ENCODE peak calls at places on chromosomes 11 and 22, in six cellular contexts. N is K562, S is upper lobe of left lung, M is HepG2, Q is A549, D is GM12878. G is an unnamed sample.
A peak's percentile ranks its signal among the peaks of the same experiment; 100 is the strongest.

GRCh38 chr11:3041699-3042098 is 15.5 kb downstream of the CARS1 start:
- ATAC-seq in N (no peak), S (no peak), M (no peak), Q (no peak), D (no peak), G (no peak)

GRCh38 chr11:64385953-64386704 is 27.2 kb downstream of the RPS6KA4 start:
- ATAC-seq in N (no peak), S (no peak), M (no peak), Q (no peak), D (no peak), G (no peak)

GRCh38 chr11:77124488-77124887 is 3.6 kb upstream of the MYO7A start:
- ATAC-seq in N (no peak), S (no peak), M (no peak), Q (no peak), D (no peak), G (no peak)

GRCh38 chr11:65883058-65883761 is 3.6 kb downstream of the CTSW start:
- ATAC-seq in N (no peak), S (no peak), M (no peak), Q (no peak), D (no peak), G (no peak)

GRCh38 chr11:38791346-38791961 is 2193.4 kb upstream of the RAG2 start:
- ATAC-seq in N (peak; percentile 82), S (peak; percentile 54), M (peak; percentile 79), Q (no peak), D (peak; percentile 82), G (no peak)

GRCh38 chr11:73968356-73968966 is 14.2 kb downstream of the UCP2 start:
- ATAC-seq in N (no peak), S (no peak), M (no peak), Q (no peak), D (no peak), G (no peak)

GRCh38 chr11:128897841-128898240 is 6.7 kb downstream of the KCNJ5 start:
- ATAC-seq in N (no peak), S (no peak), M (no peak), Q (no peak), D (no peak), G (no peak)

GRCh38 chr11:33040127-33040861 is 922 bp downstream of the TCP11L1 start:
- ATAC-seq in N (peak; percentile 44), S (peak; percentile 54), M (no peak), Q (peak; percentile 45), D (peak; percentile 55), G (peak; percentile 9)

GRCh38 chr11:17876827-17877226 is 136.0 kb downstream of the SERGEF start:
- ATAC-seq in N (no peak), S (no peak), M (no peak), Q (no peak), D (no peak), G (no peak)

GRCh38 chr11:78282821-78283220 is 94.1 kb downstream of the USP35 start:
- ATAC-seq in N (no peak), S (no peak), M (no peak), Q (no peak), D (no peak), G (no peak)

GRCh38 chr11:105870521-105871113 is 151.4 kb downstream of the MSANTD4 start:
- ATAC-seq in N (no peak), S (no peak), M (no peak), Q (no peak), D (no peak), G (no peak)
- TF ChIP-seq EP300 in N (no peak), S (no peak), M (no peak), Q (no peak), D (no peak), G (no peak)

DNA sequence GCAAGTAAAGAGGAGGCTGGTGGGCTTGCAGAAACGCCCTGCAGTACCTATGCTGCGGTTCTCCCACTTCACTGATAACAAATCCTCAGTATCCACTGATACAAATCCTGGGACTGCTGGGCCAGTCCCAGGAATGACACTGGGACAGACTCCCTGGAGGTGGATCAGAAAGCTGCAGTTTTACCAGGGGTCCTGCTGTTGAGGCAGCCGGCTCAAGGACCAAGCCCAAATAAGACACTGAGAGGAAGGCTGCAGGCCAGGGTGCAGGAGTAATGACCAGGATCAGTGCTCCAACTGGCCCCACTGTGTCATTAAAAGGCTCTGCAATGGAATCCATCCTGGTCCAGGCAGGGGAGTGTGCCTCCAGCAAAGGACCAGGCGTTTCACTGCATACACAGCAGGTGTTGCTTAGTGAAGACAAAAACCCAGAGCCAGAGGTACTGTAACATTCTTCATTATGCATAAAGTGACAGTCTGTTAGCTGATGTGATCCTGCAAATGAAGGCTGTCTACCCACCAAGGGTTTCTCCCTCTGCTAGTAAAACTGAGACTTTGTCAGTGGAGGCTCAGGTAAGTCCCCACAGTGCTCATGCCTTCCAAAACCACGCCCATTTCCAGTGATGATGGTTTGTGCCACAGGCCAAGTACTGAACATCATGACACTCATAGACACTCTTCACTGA is 1.4 kb upstream of the C22orf39 start:
- ATAC-seq in N (no peak), S (no peak), M (no peak), Q (no peak), D (peak; percentile 63), G (no peak)
- TF ChIP-seq EP300 in N (no peak), S (no peak), M (no peak), Q (no peak), D (no peak), G (no peak)

GRCh38 chr22:27777128-27777527 is 24.4 kb downstream of the MN1 start:
- ATAC-seq in N (no peak), S (no peak), M (no peak), Q (no peak), D (no peak), G (no peak)

GRCh38 chr22:27776410-27776958 is 25.1 kb downstream of the MN1 start:
- ATAC-seq in N (no peak), S (peak; percentile 63), M (no peak), Q (no peak), D (no peak), G (no peak)

GRCh38 chr22:27780161-27780575 is 21.4 kb downstream of the MN1 start:
- ATAC-seq in N (no peak), S (peak; percentile 34), M (no peak), Q (no peak), D (no peak), G (peak; percentile 44)

GRCh38 chr22:27779650-27780049 is 21.9 kb downstream of the MN1 start:
- ATAC-seq in N (no peak), S (no peak), M (no peak), Q (no peak), D (no peak), G (no peak)

GRCh38 chr22:27778299-27779090 is 23.1 kb downstream of the MN1 start:
- ATAC-seq in N (no peak), S (no peak), M (no peak), Q (no peak), D (no peak), G (peak; percentile 38)
- TF ChIP-seq EP300 in N (no peak), S (no peak), M (no peak), Q (no peak), D (no peak), G (no peak)

GRCh38 chr11:31645747-31646146 is 136.2 kb downstream of the ELP4 start:
- ATAC-seq in N (no peak), S (peak; percentile 62), M (no peak), Q (peak; percentile 96), D (no peak), G (no peak)
- TF ChIP-seq EP300 in N (no peak), S (no peak), M (no peak), Q (peak; percentile 69), D (no peak), G (no peak)

G was measured in gastroesophageal sphincter.